ENCODE peak calls at places on chromosomes 16 and 17, in eight cellular contexts. I, A, N, M, F, K, P and L are unnamed samples.
A peak's percentile ranks its signal among the peaks of the same experiment; 100 is the strongest.

GRCh38 chr16:15810411-15810810 is 46.4 kb downstream of the MYH11 start:
- DNase-seq in I (no peak), A (no peak), N (no peak), M (no peak), F (no peak), K (peak; percentile 58), P (no peak), L (no peak)

GRCh38 chr17:16930571-16931317 is 41.2 kb downstream of the TNFRSF13B start:
- DNase-seq in I (no peak), A (no peak), N (no peak), M (peak; percentile 11), F (no peak), K (no peak), P (no peak), L (no peak)

GRCh38 chr16:10681310-10682308 is 13.1 kb downstream of the TEKT5 start:
- DNase-seq in I (no peak), A (no peak), N (no peak), M (no peak), F (no peak), K (no peak), P (no peak), L (no peak)

GRCh38 chr16:88685156-88686061 is 898 bp downstream of the SNAI3 start:
- DNase-seq in I (no peak), A (peak; percentile 66), N (peak; percentile 45), M (no peak), F (peak; percentile 67), K (peak; percentile 51), P (no peak), L (peak; percentile 51)

GRCh38 chr16:57607676-57608461 is 20.6 kb upstream of the ADGRG1 start:
- DNase-seq in I (no peak), A (no peak), N (no peak), M (no peak), F (no peak), K (no peak), P (no peak), L (no peak)

GRCh38 chr17:45073414-45074070 is 12.4 kb downstream of the NMT1 start:
- DNase-seq in I (no peak), A (peak; percentile 87), N (peak; percentile 89), M (no peak), F (peak; percentile 97), K (peak; percentile 98), P (peak; percentile 95), L (no peak)

GRCh38 chr17:57366558-57367351 is 110.4 kb downstream of the MSI2 start:
- DNase-seq in I (no peak), A (no peak), N (peak; percentile 23), M (peak; percentile 32), F (no peak), K (no peak), P (no peak), L (no peak)

GRCh38 chr16:16127469-16128116 is 95.7 kb downstream of the ABCC6 start:
- DNase-seq in I (no peak), A (peak; percentile 86), N (peak; percentile 79), M (peak; percentile 53), F (peak; percentile 66), K (peak; percentile 65), P (peak; percentile 29), L (peak; percentile 74)

GRCh38 chr17:40963838-40964237 is 2.9 kb downstream of the KRT39 start:
- DNase-seq in I (no peak), A (peak; percentile 62), N (peak; percentile 20), M (no peak), F (no peak), K (no peak), P (no peak), L (peak; percentile 69)

GRCh38 chr16:62201911-62202310 is 165.7 kb upstream of the CDH8 start:
- DNase-seq in I (no peak), A (no peak), N (no peak), M (no peak), F (no peak), K (no peak), P (no peak), L (no peak)

GRCh38 chr17:41301204-41301790 is 1.4 kb downstream of the KRTAP29-1 start:
- DNase-seq in I (no peak), A (no peak), N (no peak), M (no peak), F (no peak), K (no peak), P (no peak), L (peak; percentile 54)

GRCh38 chr17:7213895-7214299 is 5.7 kb downstream of the DLG4 start:
- DNase-seq in I (peak; percentile 56), A (peak; percentile 89), N (peak; percentile 84), M (peak; percentile 52), F (peak; percentile 73), K (peak; percentile 71), P (no peak), L (peak; percentile 62)

GRCh38 chr16:47774661-47775060 is 313.5 kb downstream of the PHKB start:
- DNase-seq in I (no peak), A (peak; percentile 56), N (peak; percentile 48), M (no peak), F (peak; percentile 52), K (no peak), P (no peak), L (peak; percentile 37)

GRCh38 chr17:60665602-60666001 is 12.0 kb upstream of the BCAS3 start:
- DNase-seq in I (no peak), A (no peak), N (no peak), M (no peak), F (no peak), K (peak; percentile 20), P (no peak), L (no peak)

GRCh38 chr16:88798772-88799455 is 4.7 kb upstream of the CDT1 start:
- DNase-seq in I (no peak), A (no peak), N (no peak), M (no peak), F (no peak), K (no peak), P (no peak), L (no peak)

DNA sequence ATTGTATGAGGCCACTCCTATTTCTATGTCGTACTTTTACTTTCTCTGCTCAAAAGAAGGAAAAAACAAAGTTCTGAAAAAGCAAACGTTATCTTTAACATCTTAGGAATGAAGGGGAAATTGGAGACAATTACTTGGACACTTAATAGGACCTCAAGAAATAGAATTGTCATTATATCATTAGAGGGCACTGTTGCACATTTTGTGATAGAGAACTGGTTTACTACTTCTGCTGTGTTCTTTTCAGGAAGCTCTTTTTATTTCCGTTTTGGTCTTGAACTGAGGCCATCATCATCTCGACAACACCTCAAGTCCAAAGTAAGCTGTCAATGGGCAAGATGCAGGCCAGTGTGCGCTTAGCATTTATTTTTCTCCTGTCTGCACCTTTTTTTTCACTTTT is 14.6 kb downstream of the COG4 start:
- DNase-seq in I (no peak), A (peak; percentile 45), N (peak; percentile 22), M (no peak), F (no peak), K (no peak), P (no peak), L (peak; percentile 15)
- TF ChIP-seq CTCF in I (no peak), A (peak; percentile 19), N (peak; percentile 15), M (peak; percentile 22), F (no peak), K (no peak), P (no peak), L (peak; percentile 21)

GRCh38 chr16:7304932-7305331 is 27.7 kb upstream of the RBFOX1 start:
- DNase-seq in I (no peak), A (no peak), N (no peak), M (no peak), F (no peak), K (no peak), P (no peak), L (no peak)

GRCh38 chr16:7304257-7304656 is 28.4 kb upstream of the RBFOX1 start:
- DNase-seq in I (no peak), A (no peak), N (no peak), M (no peak), F (no peak), K (no peak), P (no peak), L (no peak)

GRCh38 chr16:7303677-7304200 is 28.9 kb upstream of the RBFOX1 start:
- DNase-seq in I (no peak), A (no peak), N (no peak), M (no peak), F (no peak), K (no peak), P (no peak), L (no peak)

DNA sequence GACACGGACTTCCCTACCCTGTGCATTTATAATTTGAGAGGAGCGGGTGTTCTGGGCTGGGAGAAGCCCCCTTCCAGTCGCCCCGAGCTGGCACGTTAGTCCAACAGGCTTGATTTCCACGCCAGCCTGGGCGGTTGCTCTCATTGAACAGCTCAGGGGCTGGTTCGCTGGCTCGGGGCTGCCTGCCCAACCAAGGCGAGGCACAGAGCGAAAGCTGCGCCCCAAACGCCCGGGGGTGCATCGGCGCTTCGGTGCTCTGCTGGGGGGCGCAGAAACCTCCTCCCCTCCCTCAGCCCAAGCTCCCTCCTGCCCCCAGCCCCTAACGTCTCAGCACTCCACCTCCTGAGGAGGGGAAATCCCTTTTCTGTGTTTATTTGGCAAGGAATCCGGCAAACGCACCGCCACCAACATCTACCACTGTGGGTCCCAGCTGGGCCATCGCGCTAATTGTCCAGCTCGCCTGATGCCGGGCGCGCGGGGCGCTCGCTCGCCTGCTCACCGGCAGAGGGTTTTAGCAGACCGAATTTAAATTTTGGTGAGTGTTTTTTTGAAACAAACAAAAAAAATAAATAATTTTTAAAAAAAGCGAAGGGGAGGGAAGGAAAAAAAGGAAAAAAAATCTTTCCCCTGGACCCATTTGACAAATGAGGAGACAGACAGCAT is 29.5 kb upstream of the RBFOX1 start:
- DNase-seq in I (no peak), A (no peak), N (no peak), M (peak; percentile 20), F (no peak), K (no peak), P (no peak), L (no peak)
- TF ChIP-seq CTCF in I (no peak), A (no peak), N (no peak), M (peak; percentile 43), F (no peak), K (no peak), P (no peak), L (no peak)

DNA sequence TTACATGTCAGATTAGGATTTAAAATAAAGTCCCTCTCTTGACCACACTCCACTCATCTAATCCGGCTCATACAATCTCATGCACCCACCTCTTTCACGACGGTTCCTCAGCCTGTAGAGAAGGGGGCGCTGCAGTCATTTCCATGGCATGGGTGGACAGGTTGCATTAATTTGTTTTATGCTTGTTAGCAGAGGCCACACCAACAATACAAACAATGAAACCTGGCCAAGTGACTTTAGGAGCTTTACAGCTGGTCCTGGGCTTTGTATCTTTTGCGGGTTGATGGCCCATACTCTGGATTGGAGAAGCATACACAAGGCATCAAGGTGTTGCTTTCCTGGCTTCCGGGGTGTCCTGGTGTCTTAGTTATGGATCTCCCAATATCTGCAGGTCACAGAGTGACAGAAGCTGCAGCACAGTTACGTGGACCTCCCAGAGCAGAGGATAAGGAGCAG is 9.7 kb upstream of the SNF8 start:
- DNase-seq in I (no peak), A (peak; percentile 86), N (peak; percentile 77), M (no peak), F (peak; percentile 49), K (peak; percentile 64), P (peak; percentile 20), L (peak; percentile 64)
- TF ChIP-seq CTCF in I (no peak), A (peak; percentile 95), N (peak; percentile 84), M (no peak), F (peak; percentile 69), K (peak; percentile 75), P (peak; percentile 61), L (peak; percentile 40)

GRCh38 chr17:28710948-28711722 is 553 bp downstream of the PROCA1 start:
- DNase-seq in I (peak; percentile 47), A (peak; percentile 90), N (peak; percentile 88), M (peak; percentile 90), F (peak; percentile 85), K (peak; percentile 80), P (peak; percentile 75), L (peak; percentile 83)
- TF ChIP-seq CTCF in I (no peak), A (no peak), N (no peak), M (no peak), F (no peak), K (no peak), P (no peak), L (no peak)